ENCODE peak calls at places on chromosomes 6 and 20, in four cellular contexts. O is GM19239; K is activated CD4-positive, alpha-beta T cell treated with anti-CD3 and anti-CD28 coated beads for 1 hour; A is ACHN. H is an unnamed sample.
A peak's percentile ranks its signal among the peaks of the same experiment; 100 is the strongest.

GRCh38 chr20:2757969-2758368 is 42.5 kb downstream of the CPXM1 start:
- DNase-seq in A (no peak), K (no peak), O (no peak), H (no peak)

GRCh38 chr6:46029602-46030001 is 13.9 kb upstream of the CLIC5 start:
- DNase-seq in O (no peak), A (no peak), K (no peak), H (no peak)

GRCh38 chr6:118632359-118632758 is 19.0 kb downstream of the CEP85L start:
- DNase-seq in A (no peak), O (no peak), K (no peak), H (no peak)

GRCh38 chr20:44861547-44862006 is 23.9 kb upstream of the YWHAB start:
- DNase-seq in O (no peak), A (no peak), K (no peak), H (no peak)

GRCh38 chr6:79536615-79536968 is 638 bp downstream of the LCA5 start:
- DNase-seq in K (no peak), O (no peak), A (peak; percentile 26), H (no peak)

GRCh38 chr20:37095108-37095608 is 639 bp downstream of the RBL1 start:
- DNase-seq in O (peak; percentile 9), A (peak; percentile 5), K (peak; percentile 24), H (no peak)

GRCh38 chr6:98839788-98840361 is 5.5 kb downstream of the POU3F2 start:
- DNase-seq in O (no peak), A (peak; percentile 19), K (no peak), H (no peak)

GRCh38 chr20:45090481-45090880 is 10.4 kb downstream of the KCNS1 start:
- DNase-seq in K (no peak), A (no peak), O (no peak), H (no peak)

GRCh38 chr6:112562348-112563220 is 215.5 kb downstream of the RFPL4B start:
- DNase-seq in A (no peak), K (no peak), O (no peak), H (no peak)

GRCh38 chr20:44979090-44979621 is 12.8 kb downstream of the STK4 start:
- DNase-seq in K (peak; percentile 47), A (no peak), O (no peak), H (peak; percentile 63)

GRCh38 chr6:149454405-149454848 is 30.4 kb downstream of the ZC3H12D start:
- DNase-seq in A (peak; percentile 84), K (no peak), O (no peak), H (no peak)

GRCh38 chr6:170475118-170475517 is 78.0 kb downstream of the PSMB1 start:
- DNase-seq in K (no peak), A (no peak), O (no peak), H (no peak)

GRCh38 chr20:49656304-49656703 is 57.4 kb downstream of the B4GALT5 start:
- DNase-seq in K (no peak), A (no peak), O (no peak), H (no peak)

GRCh38 chr6:170285482-170285881 is 5.4 kb downstream of the DLL1 start:
- DNase-seq in K (no peak), A (no peak), O (no peak), H (peak; percentile 13)

GRCh38 chr6:31972709-31973350 is 892 bp upstream of the DXO start:
- DNase-seq in A (peak; percentile 15), O (no peak), K (no peak), H (no peak)

GRCh38 chr6:158603261-158604047 is 41.1 kb downstream of the DYNLT1 start:
- DNase-seq in A (no peak), O (no peak), K (no peak), H (no peak)

H was measured in natural killer cell.